ENCODE peak calls at places on chromosomes 3 and 15, in four cellular contexts. Y, F, C and M are unnamed samples.
A peak's percentile ranks its signal among the peaks of the same experiment; 100 is the strongest.

GRCh38 chr15:27222479-27222878 is 251.5 kb downstream of the GABRG3 start:
- DNase-seq in Y (peak; percentile 5), F (no peak), C (no peak), M (no peak)

GRCh38 chr15:36958611-36959010 is 141.7 kb downstream of the MEIS2 start:
- DNase-seq in Y (no peak), F (no peak), C (no peak), M (no peak)

GRCh38 chr3:120678331-120678845 is 3.7 kb downstream of the HGD start:
- DNase-seq in Y (peak; percentile 88), F (no peak), C (no peak), M (peak; percentile 84)

GRCh38 chr15:75452364-75452967 is 976 bp upstream of the SIN3A start:
- DNase-seq in Y (peak; percentile 85), F (peak; percentile 68), C (peak; percentile 87), M (peak; percentile 82)

GRCh38 chr15:84811828-84812227 is 5.3 kb upstream of the ALPK3 start:
- DNase-seq in Y (no peak), F (no peak), C (no peak), M (no peak)

GRCh38 chr15:78065284-78065872 is 12.1 kb downstream of the TBC1D2B start:
- DNase-seq in Y (peak; percentile 98), F (no peak), C (peak; percentile 90), M (peak; percentile 99)

GRCh38 chr3:169453256-169454059 is 210.1 kb downstream of the MECOM start:
- DNase-seq in Y (no peak), F (no peak), C (no peak), M (no peak)

GRCh38 chr3:6605245-6605644 is 255.7 kb upstream of the GRM7 start:
- DNase-seq in Y (no peak), F (no peak), C (no peak), M (no peak)

GRCh38 chr15:28098766-28099554 is at the start of gene OCA2:
- DNase-seq in Y (peak; percentile 35), F (no peak), C (peak; percentile 91), M (peak; percentile 32)

GRCh38 chr15:39204031-39204430 is 376.8 kb upstream of the THBS1 start:
- DNase-seq in Y (peak; percentile 46), F (no peak), C (no peak), M (no peak)

GRCh38 chr15:41048397-41048796 is 67.7 kb downstream of the INO80 start:
- DNase-seq in Y (no peak), F (no peak), C (no peak), M (no peak)

GRCh38 chr3:187705164-187705563 is 2.8 kb upstream of the RTP2 start:
- DNase-seq in Y (no peak), F (no peak), C (no peak), M (no peak)

GRCh38 chr3:190497809-190498208 is 16.1 kb upstream of the IL1RAP start:
- DNase-seq in Y (peak; percentile 15), F (no peak), C (peak; percentile 60), M (no peak)

GRCh38 chr3:50687127-50687751 is 12.5 kb downstream of the DOCK3 start:
- DNase-seq in Y (no peak), F (no peak), C (no peak), M (no peak)

GRCh38 chr3:149388001-149388435 is 10.6 kb upstream of the TM4SF1 start:
- DNase-seq in Y (peak; percentile 87), F (no peak), C (no peak), M (no peak)

GRCh38 chr3:134477938-134478337 is 7.8 kb downstream of the ANAPC13 start:
- DNase-seq in Y (no peak), F (no peak), C (no peak), M (no peak)